ENCODE peak calls at places on chromosomes 3 and 15, in four cellular contexts. One of them, this sample, is unnamed. For H3K27me3, the result is how much of the 10 kb centered on the place peaks cover.

GRCh38 chr15:30929982-30930381 is 26.3 kb downstream of the FAN1 start:
- DNase-seq in cardiac muscle cell: no peak
- DNase-seq in heart right ventricle: no peak
- DNase-seq in SK-N-SH: no peak
- DNase-seq in this sample: no peak

GRCh38 chr3:122678496-122678895 is 2.1 kb upstream of the PARP14 start:
- DNase-seq in cardiac muscle cell: no peak
- DNase-seq in heart right ventricle: no peak
- DNase-seq in SK-N-SH: no peak
- DNase-seq in this sample: peak

GRCh38 chr3:159877924-159878323 is 110.7 kb upstream of the IL12A start:
- DNase-seq in cardiac muscle cell: no peak
- DNase-seq in heart right ventricle: no peak
- DNase-seq in SK-N-SH: no peak
- DNase-seq in this sample: no peak

GRCh38 chr15:90871097-90871715 is 2.8 kb downstream of the FURIN start:
- DNase-seq in cardiac muscle cell: no peak
- DNase-seq in heart right ventricle: peak
- DNase-seq in SK-N-SH: peak
- DNase-seq in this sample: peak

GRCh38 chr3:132966374-132966773 is 71.8 kb upstream of the TMEM108 start:
- DNase-seq in cardiac muscle cell: no peak
- DNase-seq in heart right ventricle: no peak
- DNase-seq in SK-N-SH: no peak
- DNase-seq in this sample: no peak

GRCh38 chr15:76932090-76932966 is 779 bp downstream of the RCN2 start:
- DNase-seq in cardiac muscle cell: peak
- DNase-seq in heart right ventricle: no peak
- DNase-seq in SK-N-SH: no peak
- DNase-seq in this sample: no peak

GRCh38 chr3:160827516-160827915 is 71.5 kb downstream of the PPM1L start:
- DNase-seq in cardiac muscle cell: no peak
- DNase-seq in heart right ventricle: no peak
- DNase-seq in SK-N-SH: peak
- DNase-seq in this sample: no peak

GRCh38 chr3:194431553-194431952 is 32.5 kb upstream of the GP5 start:
- DNase-seq in cardiac muscle cell: no peak
- DNase-seq in heart right ventricle: no peak
- DNase-seq in SK-N-SH: peak
- DNase-seq in this sample: no peak

GRCh38 chr3:194205675-194206133 is 69.8 kb downstream of the HES1 start:
- DNase-seq in cardiac muscle cell: no peak
- DNase-seq in heart right ventricle: no peak
- DNase-seq in SK-N-SH: peak
- DNase-seq in this sample: no peak

GRCh38 chr3:107690522-107691138 is 167.9 kb downstream of the BBX start:
- DNase-seq in cardiac muscle cell: peak
- DNase-seq in heart right ventricle: no peak
- DNase-seq in SK-N-SH: peak
- DNase-seq in this sample: no peak

GRCh38 chr15:94584833-94585244 is 353.5 kb downstream of the MCTP2 start:
- DNase-seq in cardiac muscle cell: peak
- DNase-seq in heart right ventricle: no peak
- DNase-seq in SK-N-SH: no peak
- DNase-seq in this sample: no peak

GRCh38 chr3:129940086-129940485 is 34.4 kb upstream of the TRH start:
- DNase-seq in cardiac muscle cell: peak
- DNase-seq in heart right ventricle: no peak
- DNase-seq in SK-N-SH: no peak
- DNase-seq in this sample: no peak

GRCh38 chr15:57334257-57334656 is 42.0 kb upstream of the CGNL1 start:
- DNase-seq in cardiac muscle cell: peak
- DNase-seq in heart right ventricle: no peak
- DNase-seq in SK-N-SH: no peak
- DNase-seq in this sample: no peak

GRCh38 chr3:172074027-172074426 is 34.6 kb downstream of the FNDC3B start:
- DNase-seq in cardiac muscle cell: no peak
- DNase-seq in heart right ventricle: no peak
- DNase-seq in SK-N-SH: no peak
- DNase-seq in this sample: no peak

GRCh38 chr3:9884555-9885165 is 4.6 kb upstream of the CIDEC start:
- DNase-seq in cardiac muscle cell: peak
- DNase-seq in heart right ventricle: no peak
- DNase-seq in SK-N-SH: no peak
- DNase-seq in this sample: peak

GRCh38 chr3:109809513-109809912 is 472.2 kb upstream of the DPPA4 start:
- DNase-seq in cardiac muscle cell: no peak
- DNase-seq in heart right ventricle: no peak
- DNase-seq in SK-N-SH: no peak
- DNase-seq in this sample: no peak

GRCh38 chr3:9676780-9677179 is 26.9 kb upstream of the CPNE9 start:
- DNase-seq in cardiac muscle cell: no peak
- DNase-seq in heart right ventricle: no peak
- DNase-seq in SK-N-SH: no peak
- DNase-seq in this sample: no peak

GRCh38 chr15:80177151-80177550 is 24.4 kb downstream of the FAH start:
- DNase-seq in cardiac muscle cell: peak
- DNase-seq in heart right ventricle: no peak
- DNase-seq in SK-N-SH: no peak
- DNase-seq in this sample: no peak

GRCh38 chr3:62622553-62623174 is 249.3 kb upstream of the FEZF2 start:
- DNase-seq in cardiac muscle cell: peak
- DNase-seq in heart right ventricle: no peak
- DNase-seq in SK-N-SH: peak
- DNase-seq in this sample: no peak

GRCh38 chr3:38109580-38110313 is 27.2 kb downstream of the ACAA1 start:
- DNase-seq in cardiac muscle cell: no peak
- DNase-seq in heart right ventricle: no peak
- DNase-seq in SK-N-SH: no peak
- DNase-seq in this sample: no peak

GRCh38 chr15:56180851-56181250 is 62.8 kb downstream of the RFX7 start:
- DNase-seq in cardiac muscle cell: no peak
- DNase-seq in heart right ventricle: no peak
- DNase-seq in SK-N-SH: no peak
- DNase-seq in this sample: no peak

GRCh38 chr3:197841789-197842188 is 50.7 kb downstream of the LRCH3 start:
- DNase-seq in cardiac muscle cell: no peak
- DNase-seq in heart right ventricle: no peak
- DNase-seq in SK-N-SH: no peak
- DNase-seq in this sample: no peak

GRCh38 chr3:26132942-26133341 is 343.1 kb downstream of the OXSM start:
- DNase-seq in cardiac muscle cell: no peak
- DNase-seq in heart right ventricle: no peak
- DNase-seq in SK-N-SH: no peak
- DNase-seq in this sample: no peak

GRCh38 chr3:171488479-171488878 is 28.3 kb upstream of the TNIK start:
- DNase-seq in cardiac muscle cell: no peak
- DNase-seq in heart right ventricle: no peak
- DNase-seq in SK-N-SH: no peak
- DNase-seq in this sample: no peak

GRCh38 chr3:181723568-181724431 is 12.1 kb downstream of the SOX2 start:
- DNase-seq in cardiac muscle cell: no peak
- DNase-seq in heart right ventricle: no peak
- DNase-seq in SK-N-SH: no peak
- DNase-seq in this sample: no peak

GRCh38 chr3:160950954-160951353 is 154.2 kb downstream of the B3GALNT1 start:
- DNase-seq in cardiac muscle cell: no peak
- DNase-seq in heart right ventricle: no peak
- DNase-seq in SK-N-SH: no peak
- DNase-seq in this sample: no peak

GRCh38 chr3:164940737-164941136 is 137.6 kb downstream of the SI start:
- DNase-seq in cardiac muscle cell: no peak
- DNase-seq in heart right ventricle: no peak
- DNase-seq in SK-N-SH: no peak
- DNase-seq in this sample: no peak

GRCh38 chr15:58309993-58310928 is 121.5 kb upstream of the LIPC start:
- DNase-seq in cardiac muscle cell: no peak
- DNase-seq in heart right ventricle: peak
- DNase-seq in SK-N-SH: no peak
- DNase-seq in this sample: no peak

GRCh38 chr3:197426161-197426566 is 127.8 kb upstream of the DLG1 start:
- DNase-seq in cardiac muscle cell: peak
- DNase-seq in heart right ventricle: no peak
- DNase-seq in SK-N-SH: peak
- DNase-seq in this sample: no peak

GRCh38 chr3:172138792-172139507 is 99.6 kb downstream of the FNDC3B start:
- DNase-seq in cardiac muscle cell: peak
- DNase-seq in heart right ventricle: no peak
- DNase-seq in SK-N-SH: no peak
- DNase-seq in this sample: peak

DNA sequence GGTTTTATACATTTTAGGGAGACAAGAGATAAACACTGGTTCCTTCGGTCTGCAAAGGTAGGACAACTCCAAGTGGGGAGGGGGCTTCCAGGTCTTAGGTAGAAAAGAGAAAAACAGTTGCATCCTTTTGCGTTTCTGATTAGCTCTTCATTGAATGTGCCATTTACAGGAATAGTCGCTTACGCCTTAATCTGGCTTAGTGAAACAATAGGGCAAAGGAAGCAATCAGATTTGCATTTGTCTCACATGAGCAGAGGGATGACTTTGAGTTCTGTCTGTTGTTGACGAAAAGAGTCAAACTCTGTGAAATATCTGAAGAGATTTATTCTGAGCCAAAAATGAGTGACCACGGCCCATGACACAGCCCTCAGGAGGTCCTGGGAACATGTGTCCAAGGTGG is 166.0 kb upstream of the ATP10A start:
- DNase-seq in cardiac muscle cell: no peak
- DNase-seq in heart right ventricle: no peak
- DNase-seq in SK-N-SH: no peak
- DNase-seq in this sample: no peak
- H3K27me3 ChIP-seq in cardiac muscle cell: under half
- H3K27me3 ChIP-seq in heart right ventricle: under half
- H3K27me3 ChIP-seq in SK-N-SH: under half
- H3K27me3 ChIP-seq in this sample: under half

DNA sequence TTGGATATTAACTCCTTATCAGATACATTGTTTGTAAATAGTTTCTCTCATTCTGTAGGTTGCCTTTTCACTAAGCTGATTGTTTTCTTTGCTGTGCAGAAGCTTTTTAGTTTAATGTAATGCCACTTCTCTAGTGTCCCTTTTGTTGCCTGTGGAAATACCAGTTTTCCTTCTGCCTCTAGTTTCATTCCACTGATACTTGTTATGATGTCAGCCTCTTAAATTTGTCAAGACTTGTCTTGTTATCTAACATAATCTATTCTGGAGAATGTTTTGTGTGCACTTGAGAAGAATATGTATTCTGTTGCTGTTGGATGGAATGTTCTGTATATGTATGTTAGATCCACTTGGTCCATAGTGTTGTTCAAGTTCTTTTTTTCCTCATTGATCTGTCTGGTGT is 18.0 kb upstream of the CEP152 start:
- DNase-seq in cardiac muscle cell: no peak
- DNase-seq in heart right ventricle: no peak
- DNase-seq in SK-N-SH: no peak
- DNase-seq in this sample: no peak
- H3K27me3 ChIP-seq in cardiac muscle cell: under half
- H3K27me3 ChIP-seq in heart right ventricle: under half
- H3K27me3 ChIP-seq in SK-N-SH: under half
- H3K27me3 ChIP-seq in this sample: under half

GRCh38 chr3:126389792-126390142 is 4.9 kb upstream of the CFAP100 start:
- DNase-seq in cardiac muscle cell: no peak
- DNase-seq in heart right ventricle: no peak
- DNase-seq in SK-N-SH: no peak
- DNase-seq in this sample: peak
- H3K27me3 ChIP-seq in cardiac muscle cell: under half
- H3K27me3 ChIP-seq in heart right ventricle: under half
- H3K27me3 ChIP-seq in SK-N-SH: under half
- H3K27me3 ChIP-seq in this sample: under half

GRCh38 chr3:33221241-33221640 is 2.6 kb upstream of the SUSD5 start:
- DNase-seq in cardiac muscle cell: no peak
- DNase-seq in heart right ventricle: no peak
- DNase-seq in SK-N-SH: no peak
- DNase-seq in this sample: no peak

GRCh38 chr3:33215739-33216138 is 2.9 kb downstream of the SUSD5 start:
- DNase-seq in cardiac muscle cell: no peak
- DNase-seq in heart right ventricle: no peak
- DNase-seq in SK-N-SH: no peak
- DNase-seq in this sample: no peak

GRCh38 chr3:33218072-33218445 is 551 bp downstream of the SUSD5 start:
- DNase-seq in cardiac muscle cell: no peak
- DNase-seq in heart right ventricle: no peak
- DNase-seq in SK-N-SH: no peak
- DNase-seq in this sample: no peak

GRCh38 chr3:33219175-33219487 is 521 bp upstream of the SUSD5 start:
- DNase-seq in cardiac muscle cell: no peak
- DNase-seq in heart right ventricle: no peak
- DNase-seq in SK-N-SH: no peak
- DNase-seq in this sample: no peak

DNA sequence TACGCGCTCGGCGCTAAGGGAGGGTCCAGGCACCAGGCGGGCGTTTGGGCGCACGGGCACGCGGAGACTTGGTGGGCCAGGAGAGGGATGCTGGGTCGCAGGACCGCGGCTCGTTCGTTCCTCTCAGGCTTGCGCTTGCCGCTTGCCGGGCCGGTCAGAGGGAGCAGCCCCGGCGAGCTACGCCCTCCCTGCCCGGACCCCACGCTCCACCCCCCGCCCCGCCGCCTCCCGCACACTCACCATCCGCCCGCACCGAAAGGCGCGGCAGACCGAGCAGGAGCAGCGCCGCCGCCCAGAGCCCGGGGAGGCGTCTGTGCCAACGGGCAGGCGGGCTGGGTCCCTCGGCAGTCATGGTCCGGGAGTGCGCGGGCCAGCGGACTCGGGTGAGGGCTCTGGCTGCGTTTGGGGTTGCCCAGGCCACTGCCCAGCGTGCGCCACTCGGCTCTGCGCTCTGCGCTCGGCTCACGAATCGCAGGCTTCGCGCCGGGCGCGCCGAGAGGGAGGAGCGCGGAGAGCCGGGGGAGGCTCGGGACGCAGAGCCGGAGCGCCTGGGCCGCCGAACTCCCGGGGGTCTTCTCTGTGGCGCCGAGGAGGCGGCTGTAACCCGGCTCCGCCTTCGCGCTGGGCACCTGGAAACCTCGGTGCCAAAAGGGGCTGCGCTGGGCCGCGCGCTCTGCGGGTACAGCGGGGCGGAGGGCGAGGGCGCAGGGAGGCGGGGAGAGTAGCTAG is at the start of gene SUSD5:
- DNase-seq in cardiac muscle cell: peak
- DNase-seq in heart right ventricle: peak
- DNase-seq in SK-N-SH: peak
- DNase-seq in this sample: no peak
- H3K27me3 ChIP-seq in cardiac muscle cell: half or more
- H3K27me3 ChIP-seq in heart right ventricle: under half
- H3K27me3 ChIP-seq in SK-N-SH: under half
- H3K27me3 ChIP-seq in this sample: under half

This sample was measured in gastrocnemius medialis.